ENCODE peak calls at places on chromosomes 4 and X, in nine cellular contexts. C is cardiac muscle cell; W is stimulated activated CD4-positive, alpha-beta T cell treated with anti-CD3 and anti-CD28 coated beads, Interleukin-15, amount 100 ng/mL, for 48 hours; O is NCI-H524 treated with DMSO at 0.1 percent for 48 hours; V is activated CD4-positive, CD25-positive, alpha-beta regulatory T cell treated with anti-CD3 and anti-CD28 coated beads, Interleukin-2, amount 50 U/mL, for 72 hours; S is activated naive CD4-positive, alpha-beta T cell treated with Interleukin-2 at 50 U/mL for 16 hours; Q is cerebellum; A is NCI-H2081; F is smooth muscle cell of the brain vasculature. E is an unnamed sample.

GRCh38 chr4:172997217-172997609 is 171.4 kb upstream of the GALNT7 start:
- DNase-seq in Q (no peak), F (no peak), A (no peak), S (no peak), C (no peak), V (no peak), O (no peak), W (no peak), E (no peak)

GRCh38 chrX:72005046-72005445 is 94.4 kb downstream of the NHSL2 start:
- DNase-seq in Q (no peak), A (no peak), F (no peak), S (no peak), W (no peak), V (no peak), O (no peak), C (no peak), E (no peak)

GRCh38 chrX:19743386-19743785 is 144.0 kb downstream of the SH3KBP1 start:
- DNase-seq in F (no peak), C (no peak), V (no peak), W (no peak), O (no peak), S (no peak), A (no peak), Q (no peak), E (no peak)

GRCh38 chr4:110753461-110753860 is 130.6 kb upstream of the PITX2 start:
- DNase-seq in O (no peak), A (no peak), F (no peak), Q (no peak), W (no peak), S (no peak), V (no peak), C (no peak), E (no peak)

GRCh38 chr4:162683659-162684370 is 482.9 kb downstream of the NAF1 start:
- DNase-seq in A (no peak), Q (no peak), S (no peak), W (no peak), O (no peak), V (no peak), F (no peak), C (no peak), E (no peak)

GRCh38 chr4:122854860-122855259 is 28.2 kb downstream of the FGF2 start:
- DNase-seq in O (no peak), S (no peak), V (no peak), C (no peak), A (no peak), Q (peak), F (no peak), W (no peak), E (no peak)

GRCh38 chrX:69268637-69269036 is 103.4 kb upstream of the PJA1 start:
- DNase-seq in F (no peak), O (no peak), Q (no peak), S (no peak), A (no peak), C (no peak), W (no peak), V (no peak), E (no peak)

GRCh38 chr4:46032061-46032460 is 91.8 kb downstream of the GABRG1 start:
- DNase-seq in V (no peak), Q (peak), S (no peak), F (no peak), W (no peak), A (no peak), O (no peak), C (no peak), E (no peak)

GRCh38 chrX:113512700-113513395 is 672.2 kb upstream of the AMOT start:
- DNase-seq in W (no peak), A (no peak), V (no peak), S (no peak), O (no peak), F (no peak), C (no peak), Q (no peak), E (no peak)

GRCh38 chr4:2624782-2625548 is 88.5 kb downstream of the FAM193A start:
- DNase-seq in W (no peak), O (no peak), V (no peak), C (no peak), Q (no peak), F (no peak), A (no peak), S (no peak), E (no peak)